ENCODE peak calls at places on chromosomes 7 and 10, in ten cellular contexts. I is GM06990; Q is Daoy; D is epithelial cell of prostate; E is vagina; P is activated T-cell treated with anti-CD3 and anti-CD28 coated beads for 1 hour; R is stimulated activated CD4-positive, alpha-beta T cell treated with anti-CD3 and anti-CD28 coated beads, Interleukin-4, amount 100 ng/mL, for 24 hours; C is BJ; V is dorsolateral prefrontal cortex; T is neural crest cell. J is an unnamed sample.

GRCh38 chr10:101512741-101513140 is 75.3 kb downstream of the POLL start:
- DNase-seq in I (no peak), Q (no peak), D (no peak), E (no peak), P (no peak), R (no peak), C (no peak), V (no peak), T (no peak), J (no peak)

GRCh38 chr7:130988443-130988842 is 254.4 kb upstream of the KLF14 start:
- DNase-seq in I (no peak), Q (no peak), D (no peak), E (no peak), P (no peak), R (peak; percentile 58), C (no peak), V (no peak), T (no peak), J (no peak)

GRCh38 chr10:27717191-27717590 is 28.4 kb downstream of the MKX start:
- DNase-seq in I (no peak), Q (no peak), D (no peak), E (no peak), P (no peak), R (no peak), C (no peak), V (no peak), T (no peak), J (no peak)

GRCh38 chr10:52961298-52961697 is 188.7 kb upstream of the MBL2 start:
- DNase-seq in I (no peak), Q (no peak), D (no peak), E (no peak), P (no peak), R (no peak), C (no peak), V (no peak), T (no peak), J (peak; percentile 18)

GRCh38 chr10:52229271-52229931 is 84.7 kb upstream of the DKK1 start:
- DNase-seq in I (no peak), Q (peak; percentile 62), D (no peak), E (no peak), P (no peak), R (no peak), C (no peak), V (no peak), T (no peak), J (no peak)

GRCh38 chr10:77756319-77757232 is 119.0 kb upstream of the KCNMA1 start:
- DNase-seq in I (no peak), Q (peak; percentile 71), D (no peak), E (no peak), P (no peak), R (no peak), C (no peak), V (no peak), T (peak; percentile 57), J (peak; percentile 66)

GRCh38 chr7:86339051-86339450 is 304.7 kb upstream of the GRM3 start:
- DNase-seq in I (no peak), Q (no peak), D (no peak), E (no peak), P (no peak), R (no peak), C (no peak), V (no peak), T (no peak), J (no peak)

GRCh38 chr10:63355682-63356081 is 110.1 kb downstream of the JMJD1C start:
- DNase-seq in I (peak; percentile 16), Q (no peak), D (no peak), E (no peak), P (no peak), R (no peak), C (no peak), V (no peak), T (no peak), J (peak; percentile 8)

GRCh38 chr10:88932539-88933256 is 19.9 kb downstream of the ACTA2 start:
- DNase-seq in I (no peak), Q (peak; percentile 64), D (peak; percentile 68), E (no peak), P (no peak), R (peak; percentile 54), C (peak; percentile 71), V (no peak), T (peak; percentile 31), J (peak; percentile 82)

GRCh38 chr7:50197547-50197946 is 104.5 kb upstream of the ZPBP start:
- DNase-seq in I (peak; percentile 57), Q (peak; percentile 90), D (no peak), E (no peak), P (no peak), R (peak; percentile 79), C (no peak), V (no peak), T (no peak), J (peak; percentile 59)

GRCh38 chr7:87152897-87153641 is 816 bp downstream of the DMTF1 start:
- DNase-seq in I (no peak), Q (no peak), D (no peak), E (no peak), P (peak; percentile 14), R (peak; percentile 35), C (no peak), V (no peak), T (peak; percentile 14), J (no peak)

GRCh38 chr7:70432567-70433001 is 699.4 kb upstream of the GALNT17 start:
- DNase-seq in I (no peak), Q (no peak), D (no peak), E (no peak), P (no peak), R (no peak), C (no peak), V (no peak), T (no peak), J (no peak)

GRCh38 chr7:90402785-90403173 is 482 bp upstream of the CLDN12 start:
- DNase-seq in I (no peak), Q (no peak), D (no peak), E (no peak), P (no peak), R (no peak), C (no peak), V (no peak), T (no peak), J (no peak)

GRCh38 chr7:28747404-28747803 is 210.7 kb downstream of the TRIL start:
- DNase-seq in I (no peak), Q (no peak), D (no peak), E (no peak), P (no peak), R (no peak), C (no peak), V (no peak), T (no peak), J (no peak)

GRCh38 chr7:157821959-157822687 is 485.3 kb downstream of the DNAJB6 start:
- DNase-seq in I (no peak), Q (no peak), D (no peak), E (no peak), P (no peak), R (no peak), C (no peak), V (no peak), T (no peak), J (no peak)

J was measured in GM12865.